ENCODE peak calls at places on chromosomes 7 and 10, in ten cellular contexts. Q, A, H, M, D, J, F, E, V and X are unnamed samples.
A peak's percentile ranks its signal among the peaks of the same experiment; 100 is the strongest.

GRCh38 chr10:104255244-104255981 is 721 bp downstream of the GSTO1 start:
- DNase-seq in Q (no peak), A (peak; percentile 90), H (no peak), M (no peak), D (no peak), J (no peak), F (peak; percentile 82), E (peak; percentile 50), V (peak; percentile 78), X (peak; percentile 20)

GRCh38 chr10:108348215-108348614 is 1183.7 kb upstream of the SORCS1 start:
- DNase-seq in Q (no peak), A (no peak), H (no peak), M (no peak), D (no peak), J (no peak), F (no peak), E (no peak), V (no peak), X (no peak)

GRCh38 chr10:35391954-35392262 is 55.6 kb downstream of the CCNY start:
- DNase-seq in Q (no peak), A (no peak), H (no peak), M (no peak), D (no peak), J (no peak), F (no peak), E (no peak), V (no peak), X (no peak)

GRCh38 chr10:70032667-70033066 is 20.0 kb upstream of the MACROH2A2 start:
- DNase-seq in Q (no peak), A (no peak), H (no peak), M (no peak), D (no peak), J (no peak), F (no peak), E (no peak), V (no peak), X (no peak)

GRCh38 chr7:132554446-132554845 is 21.8 kb downstream of the PLXNA4 start:
- DNase-seq in Q (no peak), A (no peak), H (no peak), M (no peak), D (no peak), J (no peak), F (no peak), E (no peak), V (no peak), X (no peak)

GRCh38 chr7:13198741-13199140 is 511.3 kb downstream of the ARL4A start:
- DNase-seq in Q (no peak), A (peak; percentile 31), H (no peak), M (no peak), D (no peak), J (no peak), F (no peak), E (no peak), V (no peak), X (no peak)

GRCh38 chr7:106611911-106612310 is 49.0 kb downstream of the CCDC71L start:
- DNase-seq in Q (no peak), A (no peak), H (no peak), M (no peak), D (no peak), J (no peak), F (no peak), E (no peak), V (peak; percentile 23), X (no peak)

GRCh38 chr10:32415361-32415760 is 30.6 kb upstream of the CCDC7 start:
- DNase-seq in Q (no peak), A (no peak), H (no peak), M (no peak), D (no peak), J (no peak), F (no peak), E (no peak), V (no peak), X (no peak)

GRCh38 chr10:85861513-85862197 is 504.9 kb downstream of the GRID1 start:
- DNase-seq in Q (no peak), A (no peak), H (no peak), M (no peak), D (no peak), J (no peak), F (no peak), E (no peak), V (no peak), X (no peak)

GRCh38 chr10:70455213-70455630 is 13.7 kb upstream of the NODAL start:
- DNase-seq in Q (no peak), A (no peak), H (no peak), M (no peak), D (no peak), J (no peak), F (peak; percentile 44), E (no peak), V (no peak), X (no peak)

GRCh38 chr10:60664859-60665258 is 113.4 kb upstream of the CDK1 start:
- DNase-seq in Q (no peak), A (peak; percentile 5), H (no peak), M (no peak), D (no peak), J (no peak), F (no peak), E (no peak), V (no peak), X (no peak)

GRCh38 chr10:22320591-22321155 is at the start of gene BMI1:
- DNase-seq in Q (peak; percentile 83), A (peak; percentile 70), H (peak; percentile 72), M (peak; percentile 69), D (peak; percentile 79), J (peak; percentile 64), F (peak; percentile 63), E (peak; percentile 90), V (peak; percentile 28), X (peak; percentile 55)

GRCh38 chr7:42745357-42746022 is 166.4 kb downstream of the C7orf25 start:
- DNase-seq in Q (peak; percentile 60), A (peak; percentile 4), H (peak; percentile 28), M (no peak), D (peak; percentile 41), J (no peak), F (peak; percentile 1), E (peak; percentile 64), V (no peak), X (peak; percentile 52)

GRCh38 chr10:112898540-112899395 is 51.3 kb upstream of the TCF7L2 start:
- DNase-seq in Q (peak; percentile 27), A (peak; percentile 80), H (peak; percentile 66), M (no peak), D (no peak), J (no peak), F (peak; percentile 90), E (peak; percentile 83), V (no peak), X (no peak)
- H3K4me3 ChIP-seq in Q (peak overlapping the region; percentile 17), A (no peak overlapping the region), H (peak overlapping the region; percentile 26), M (peak overlapping the region; percentile 23), D (no peak overlapping the region), J (no peak overlapping the region), F (peak overlapping the region; percentile 53), E (peak overlapping the region; percentile 34), V (no peak overlapping the region), X (no peak overlapping the region)

GRCh38 chr10:86870679-86871078 is 86.7 kb downstream of the MMRN2 start:
- DNase-seq in Q (no peak), A (no peak), H (no peak), M (no peak), D (no peak), J (no peak), F (no peak), E (no peak), V (no peak), X (no peak)

GRCh38 chr10:86868353-86868752 is 89.1 kb downstream of the MMRN2 start:
- DNase-seq in Q (peak; percentile 36), A (peak; percentile 47), H (no peak), M (no peak), D (no peak), J (no peak), F (no peak), E (peak; percentile 83), V (no peak), X (no peak)

GRCh38 chr10:86863443-86863842 is 94.0 kb downstream of the MMRN2 start:
- DNase-seq in Q (no peak), A (no peak), H (no peak), M (no peak), D (no peak), J (no peak), F (no peak), E (no peak), V (no peak), X (no peak)

GRCh38 chr10:86862786-86863185 is 94.6 kb downstream of the MMRN2 start:
- DNase-seq in Q (no peak), A (no peak), H (peak; percentile 40), M (no peak), D (no peak), J (no peak), F (peak; percentile 56), E (no peak), V (no peak), X (no peak)

GRCh38 chr10:86867149-86867548 is 90.3 kb downstream of the MMRN2 start:
- DNase-seq in Q (no peak), A (no peak), H (no peak), M (no peak), D (no peak), J (no peak), F (no peak), E (no peak), V (no peak), X (no peak)
- H3K4me1 ChIP-seq in Q (peaks cover 6% of the 10 kb centered on the region), A (peaks cover 15% of the 10 kb centered on the region), H (peaks cover 5% of the 10 kb centered on the region), M (no peaks in the 10 kb centered on the region), D (peaks cover 5% of the 10 kb centered on the region), J (no peaks in the 10 kb centered on the region), F (peaks cover 32% of the 10 kb centered on the region), E (peaks cover 41% of the 10 kb centered on the region), V (no peaks in the 10 kb centered on the region), X (no peaks in the 10 kb centered on the region)

DNA sequence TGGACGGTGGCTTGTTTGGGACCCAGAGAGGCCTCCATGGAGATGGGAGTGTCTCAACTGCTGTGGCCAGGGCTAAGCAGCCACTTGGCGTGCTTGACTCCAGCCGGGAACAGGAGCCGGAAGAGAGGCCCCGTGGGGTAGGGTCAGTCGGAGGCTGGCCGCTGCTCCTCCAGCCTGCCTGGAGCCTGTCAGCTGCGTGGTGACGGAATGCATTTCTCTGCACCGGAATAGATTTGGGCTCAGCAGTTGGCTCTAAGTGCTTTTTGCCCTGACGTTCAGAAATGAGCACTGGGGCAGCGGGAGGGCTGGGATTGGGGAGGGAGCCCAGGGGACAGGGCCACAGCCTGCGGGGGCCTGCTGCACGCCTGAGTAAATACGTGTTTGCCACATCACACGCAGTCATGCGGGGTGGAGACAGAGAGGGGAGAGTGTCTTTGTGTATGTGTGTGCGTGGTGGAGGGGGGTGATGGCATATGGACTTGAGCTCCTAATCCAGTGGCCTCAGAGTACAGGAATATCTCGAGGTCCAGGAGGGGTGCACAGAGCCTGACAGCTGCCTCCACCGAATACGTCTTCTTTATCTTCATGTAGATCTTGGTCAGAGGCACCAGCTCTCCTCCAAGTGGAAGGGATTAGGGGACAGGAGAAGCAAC is 151.2 kb downstream of the CDH23 start:
- DNase-seq in Q (peak; percentile 33), A (peak; percentile 15), H (no peak), M (no peak), D (no peak), J (no peak), F (no peak), E (peak; percentile 42), V (no peak), X (no peak)
- H3K4me3 ChIP-seq in Q (no peak overlapping the region), A (no peak overlapping the region), H (no peak overlapping the region), M (no peak overlapping the region), D (no peak overlapping the region), J (no peak overlapping the region), F (no peak overlapping the region), E (no peak overlapping the region), V (no peak overlapping the region), X (no peak overlapping the region)

DNA sequence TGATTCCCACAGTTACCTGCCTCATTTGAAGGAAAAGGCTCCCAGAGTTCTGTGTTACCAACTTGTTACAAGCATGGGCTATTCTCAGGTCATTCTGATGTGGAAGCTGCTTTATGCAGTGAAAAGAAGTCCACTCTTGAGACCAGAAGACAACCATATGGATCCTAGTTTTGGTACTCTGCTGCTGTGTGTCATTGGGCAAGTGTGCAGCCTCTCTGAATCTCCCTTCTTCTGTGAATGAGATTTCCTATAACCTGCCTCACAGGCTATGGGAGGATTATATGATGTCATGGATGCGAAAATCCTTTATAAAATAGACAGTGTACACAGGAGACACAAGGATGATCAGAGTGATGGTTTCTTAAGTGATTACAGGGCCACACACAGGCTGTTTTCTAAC is 166.1 kb downstream of the ARID5B start:
- DNase-seq in Q (no peak), A (no peak), H (no peak), M (no peak), D (no peak), J (no peak), F (no peak), E (no peak), V (no peak), X (no peak)
- H3K4me1 ChIP-seq in Q (no peaks in the 10 kb centered on the region), A (peaks cover 20% of the 10 kb centered on the region), H (peaks cover 13% of the 10 kb centered on the region), M (no peaks in the 10 kb centered on the region), D (peaks cover 9% of the 10 kb centered on the region), J (no peaks in the 10 kb centered on the region), F (no peaks in the 10 kb centered on the region), E (no peaks in the 10 kb centered on the region), V (peaks cover 5% of the 10 kb centered on the region), X (no peaks in the 10 kb centered on the region)